ENCODE peak calls at places on chromosomes 1 and 21, in eight cellular contexts. U is AG09309; A is fibroblast of the aortic adventitia; M is CD8-positive, alpha-beta memory T cell; Y is dorsolateral prefrontal cortex; W is HFF-Myc; J is adrenal gland; I is astrocyte of the cerebellum. B is an unnamed sample.

GRCh38 chr1:88648706-88649105 is 35.4 kb upstream of the PKN2 start:
- DNase-seq in U (no peak), A (no peak), M (no peak), Y (no peak), W (no peak), J (no peak), I (no peak), B (no peak)

GRCh38 chr1:12594966-12595838 is 22.8 kb downstream of the DHRS3 start:
- DNase-seq in U (no peak), A (peak; percentile 90), M (no peak), Y (peak; percentile 49), W (no peak), J (no peak), I (no peak), B (no peak)

GRCh38 chr1:7454895-7455784 is 316.0 kb upstream of the VAMP3 start:
- DNase-seq in U (no peak), A (peak; percentile 22), M (no peak), Y (peak; percentile 36), W (no peak), J (peak; percentile 12), I (peak; percentile 85), B (no peak)

GRCh38 chr1:77039739-77040138 is 172.5 kb downstream of the ST6GALNAC5 start:
- DNase-seq in U (peak; percentile 93), A (peak; percentile 72), M (no peak), Y (peak; percentile 85), W (peak; percentile 32), J (peak; percentile 79), I (peak; percentile 96), B (no peak)

GRCh38 chr1:117681093-117681950 is 75.5 kb downstream of the TENT5C start:
- DNase-seq in U (no peak), A (no peak), M (no peak), Y (no peak), W (no peak), J (no peak), I (no peak), B (no peak)

GRCh38 chr1:246582301-246583055 is 16.2 kb downstream of the CNST start:
- DNase-seq in U (no peak), A (no peak), M (no peak), Y (no peak), W (no peak), J (no peak), I (no peak), B (no peak)

GRCh38 chr1:83807792-83808191 is 191.1 kb downstream of the TTLL7 start:
- DNase-seq in U (no peak), A (no peak), M (no peak), Y (no peak), W (no peak), J (no peak), I (no peak), B (no peak)

GRCh38 chr21:33541756-33542639 is at the start of gene GART:
- DNase-seq in U (no peak), A (peak; percentile 63), M (peak; percentile 80), Y (peak; percentile 76), W (peak; percentile 32), J (peak; percentile 84), I (peak; percentile 32), B (peak; percentile 86)

GRCh38 chr1:50901872-50902271 is 58.2 kb downstream of the FAF1 start:
- DNase-seq in U (no peak), A (no peak), M (no peak), Y (no peak), W (no peak), J (no peak), I (no peak), B (no peak)

GRCh38 chr1:243597383-243597782 is 252.7 kb downstream of the AKT3 start:
- DNase-seq in U (no peak), A (no peak), M (no peak), Y (no peak), W (no peak), J (no peak), I (no peak), B (no peak)

GRCh38 chr1:212540031-212540430 is 68.5 kb upstream of the ATF3 start:
- DNase-seq in U (no peak), A (no peak), M (no peak), Y (no peak), W (no peak), J (no peak), I (no peak), B (no peak)

GRCh38 chr1:180956028-180956640 is 43.4 kb downstream of the KIAA1614 start:
- DNase-seq in U (no peak), A (no peak), M (no peak), Y (no peak), W (no peak), J (no peak), I (no peak), B (no peak)

GRCh38 chr1:229928767-229929166 is 138.3 kb upstream of the GALNT2 start:
- DNase-seq in U (no peak), A (no peak), M (no peak), Y (no peak), W (no peak), J (no peak), I (no peak), B (no peak)

GRCh38 chr1:28176492-28177470 is at the start of gene PTAFR:
- DNase-seq in U (no peak), A (no peak), M (no peak), Y (no peak), W (no peak), J (peak; percentile 26), I (no peak), B (no peak)

GRCh38 chr1:78715181-78715661 is 65.6 kb downstream of the IFI44 start:
- DNase-seq in U (no peak), A (no peak), M (no peak), Y (no peak), W (no peak), J (no peak), I (no peak), B (no peak)

GRCh38 chr1:235407419-235407818 is 40.2 kb downstream of the TBCE start:
- DNase-seq in U (no peak), A (no peak), M (no peak), Y (no peak), W (no peak), J (peak; percentile 47), I (no peak), B (no peak)

GRCh38 chr1:81848880-81849500 is 48.3 kb downstream of the ADGRL2 start:
- DNase-seq in U (no peak), A (no peak), M (no peak), Y (no peak), W (no peak), J (no peak), I (no peak), B (no peak)

GRCh38 chr21:32698971-32699693 is 28.7 kb downstream of the SYNJ1 start:
- DNase-seq in U (no peak), A (peak; percentile 5), M (no peak), Y (no peak), W (no peak), J (no peak), I (no peak), B (no peak)

DNA sequence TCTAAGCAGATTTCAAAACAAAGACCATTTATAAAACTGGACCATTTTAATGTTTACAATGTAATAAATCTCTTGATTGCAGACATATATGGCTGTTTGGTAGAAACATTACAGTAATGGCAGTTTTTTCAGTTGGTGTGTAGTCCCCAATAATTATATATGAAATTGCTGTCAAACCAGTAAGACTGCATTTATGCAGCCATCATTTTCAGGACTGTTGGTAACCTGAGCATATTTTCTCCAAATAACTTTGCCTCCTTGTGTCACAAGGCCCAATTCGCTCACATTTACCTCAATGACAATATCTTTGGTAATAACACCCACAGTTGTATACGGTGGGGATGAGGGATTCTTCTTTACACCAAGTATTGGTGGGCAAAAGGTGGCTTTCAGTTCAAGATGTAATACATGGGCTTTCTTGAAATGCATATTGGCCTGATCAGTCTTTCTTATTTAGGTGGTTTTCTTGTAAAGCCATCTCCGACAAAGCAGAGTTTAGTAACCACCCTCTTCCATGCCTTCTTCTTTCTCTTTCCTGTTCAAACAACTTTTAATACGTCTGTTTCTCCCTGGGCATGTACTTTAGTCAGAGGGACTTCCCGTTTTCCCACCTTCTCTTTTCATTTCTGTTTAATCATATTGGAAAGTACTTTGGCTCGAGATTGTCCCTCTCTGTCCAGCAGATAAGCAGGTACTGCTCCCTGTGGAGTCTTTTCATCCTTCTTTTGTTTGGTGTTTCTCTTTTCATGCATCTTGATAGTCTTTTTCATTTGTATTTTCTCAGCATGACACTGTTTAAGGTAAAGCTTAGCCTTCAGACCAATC is 30.4 kb downstream of the ATP2B4 start:
- DNase-seq in U (no peak), A (no peak), M (no peak), Y (no peak), W (no peak), J (no peak), I (no peak), B (no peak)
- H3K4me3 ChIP-seq in U (no peak overlapping the region), A (no peak overlapping the region), M (no peak overlapping the region), Y (no peak overlapping the region), W (no peak overlapping the region), J (no peak overlapping the region), I (no peak overlapping the region), B (no peak overlapping the region)

GRCh38 chr1:44024031-44024902 is 7.0 kb downstream of the SLC6A9 start:
- DNase-seq in U (no peak), A (no peak), M (no peak), Y (no peak), W (no peak), J (no peak), I (no peak), B (no peak)
- H3K4me3 ChIP-seq in U (no peak overlapping the region), A (no peak overlapping the region), M (no peak overlapping the region), Y (no peak overlapping the region), W (no peak overlapping the region), J (no peak overlapping the region), I (no peak overlapping the region), B (no peak overlapping the region)

GRCh38 chr1:169133801-169134558 is 27.5 kb downstream of the ATP1B1 start:
- DNase-seq in U (no peak), A (peak; percentile 31), M (no peak), Y (no peak), W (no peak), J (no peak), I (no peak), B (no peak)
- H3K4me3 ChIP-seq in U (no peak overlapping the region), A (no peak overlapping the region), M (no peak overlapping the region), Y (no peak overlapping the region), W (no peak overlapping the region), J (no peak overlapping the region), I (no peak overlapping the region), B (no peak overlapping the region)

GRCh38 chr21:45589686-45590245 is 47.5 kb upstream of the SLC19A1 start:
- DNase-seq in U (no peak), A (no peak), M (no peak), Y (peak; percentile 8), W (no peak), J (no peak), I (no peak), B (peak; percentile 44)
- H3K4me3 ChIP-seq in U (no peak overlapping the region), A (peak overlapping the region; percentile 55), M (no peak overlapping the region), Y (peak overlapping the region; percentile 44), W (peak overlapping the region; percentile 34), J (peak overlapping the region; percentile 19), I (peak overlapping the region; percentile 41), B (peak overlapping the region; percentile 38)

B was measured in right lobe of liver.